ENCODE peak calls at places on chromosome 17, in eight cellular contexts. F, I, T, H, P, E, N and J are unnamed samples.

GRCh38 chr17:78822552-78822951 is 18.1 kb downstream of the USP36 start:
- DNase-seq in E (no peak), N (no peak), H (no peak), T (no peak), I (no peak), P (no peak), F (peak; percentile 57), J (no peak)

GRCh38 chr17:60971515-60972369 is 294.1 kb downstream of the BCAS3 start:
- DNase-seq in I (peak; percentile 25), P (no peak), H (peak; percentile 27), T (no peak), N (no peak), F (peak; percentile 70), E (no peak), J (no peak)

GRCh38 chr17:8244768-8245167 is 3.1 kb downstream of the CTC1 start:
- DNase-seq in N (no peak), T (no peak), E (no peak), F (no peak), P (no peak), H (no peak), I (no peak), J (no peak)

GRCh38 chr17:83183150-83183820 is 103.9 kb downstream of the METRNL start:
- DNase-seq in E (no peak), P (peak; percentile 20), T (peak; percentile 20), N (no peak), I (no peak), H (no peak), F (no peak), J (peak; percentile 15)

GRCh38 chr17:8237886-8238285 is 10.0 kb downstream of the CTC1 start:
- DNase-seq in F (no peak), T (no peak), P (no peak), E (no peak), I (no peak), N (no peak), H (no peak), J (no peak)

GRCh38 chr17:7383742-7384488 is 3.0 kb downstream of the TNK1 start:
- DNase-seq in H (peak; percentile 80), T (no peak), N (peak; percentile 32), E (no peak), I (peak; percentile 72), P (no peak), F (no peak), J (no peak)

GRCh38 chr17:19332371-19333131 is 30.0 kb downstream of the B9D1 start:
- DNase-seq in F (no peak), E (no peak), N (no peak), T (no peak), P (no peak), I (no peak), H (no peak), J (no peak)

GRCh38 chr17:58911741-58912343 is 156.2 kb downstream of the PPM1E start:
- DNase-seq in I (no peak), F (no peak), P (no peak), E (no peak), N (no peak), T (no peak), H (no peak), J (no peak)

GRCh38 chr17:81735181-81736102 is 23.4 kb downstream of the SLC25A10 start:
- DNase-seq in F (peak; percentile 52), I (no peak), N (no peak), T (peak; percentile 43), P (no peak), E (no peak), H (no peak), J (no peak)

GRCh38 chr17:82598256-82599011 is 49.8 kb downstream of the WDR45B start:
- DNase-seq in H (no peak), P (no peak), E (no peak), F (peak; percentile 27), T (no peak), I (no peak), N (no peak), J (no peak)

GRCh38 chr17:57572062-57572461 is 173.0 kb downstream of the CCDC182 start:
- DNase-seq in P (no peak), H (no peak), N (no peak), T (no peak), F (no peak), E (no peak), I (no peak), J (no peak)

GRCh38 chr17:57921342-57921741 is 33.9 kb downstream of the CUEDC1 start:
- DNase-seq in E (no peak), H (no peak), F (peak; percentile 87), I (no peak), N (peak; percentile 36), T (no peak), P (peak; percentile 83), J (no peak)

GRCh38 chr17:28554565-28554964 is 2.1 kb upstream of the UNC119 start:
- DNase-seq in H (no peak), I (no peak), N (no peak), T (no peak), F (peak; percentile 11), P (no peak), E (no peak), J (no peak)

GRCh38 chr17:59786536-59787319 is 79.3 kb downstream of the VMP1 start:
- DNase-seq in H (peak; percentile 61), I (peak; percentile 68), P (no peak), T (peak; percentile 85), N (no peak), E (peak; percentile 84), F (peak; percentile 100), J (no peak)

GRCh38 chr17:37050905-37051304 is 102.2 kb downstream of the AATF start:
- DNase-seq in N (no peak), I (no peak), H (no peak), P (no peak), F (peak; percentile 7), E (no peak), T (no peak), J (no peak)

GRCh38 chr17:28712037-28712704 is 483 bp upstream of the PROCA1 start:
- DNase-seq in T (no peak), E (peak; percentile 47), I (peak; percentile 27), F (no peak), H (peak; percentile 55), P (no peak), N (peak; percentile 63), J (no peak)

GRCh38 chr17:40287494-40288369 is at the start of gene CDC6:
- DNase-seq in N (peak; percentile 98), E (peak; percentile 99), I (peak; percentile 100), P (peak; percentile 99), F (peak; percentile 99), T (peak; percentile 100), H (peak; percentile 97), J (peak; percentile 100)

GRCh38 chr17:81256616-81257015 is 17.5 kb downstream of the NDUFAF8 start:
- DNase-seq in P (no peak), H (no peak), E (no peak), F (peak; percentile 80), N (no peak), I (no peak), T (no peak), J (no peak)

GRCh38 chr17:28988475-28988874 is 17.4 kb downstream of the SEZ6 start:
- DNase-seq in F (no peak), E (no peak), H (no peak), T (no peak), P (no peak), I (no peak), N (no peak), J (no peak)

GRCh38 chr17:45265823-45266222 is 3.9 kb upstream of the SPATA32 start:
- DNase-seq in F (peak; percentile 93), N (no peak), P (no peak), I (no peak), H (no peak), T (no peak), E (no peak), J (no peak)

GRCh38 chr17:79272666-79273219 is 198.1 kb downstream of the ENGASE start:
- DNase-seq in P (no peak), E (peak; percentile 31), F (no peak), T (no peak), H (no peak), N (no peak), I (no peak), J (no peak)

GRCh38 chr17:73291260-73291801 is 20.5 kb downstream of the CDC42EP4 start:
- DNase-seq in H (no peak), I (no peak), T (peak; percentile 80), N (peak; percentile 66), F (peak; percentile 90), E (no peak), P (peak; percentile 91), J (peak; percentile 95)

GRCh38 chr17:20922128-20922670 is 120.6 kb downstream of the USP22 start:
- DNase-seq in T (no peak), F (peak; percentile 75), H (no peak), P (no peak), I (no peak), E (no peak), N (peak; percentile 38), J (no peak)

DNA sequence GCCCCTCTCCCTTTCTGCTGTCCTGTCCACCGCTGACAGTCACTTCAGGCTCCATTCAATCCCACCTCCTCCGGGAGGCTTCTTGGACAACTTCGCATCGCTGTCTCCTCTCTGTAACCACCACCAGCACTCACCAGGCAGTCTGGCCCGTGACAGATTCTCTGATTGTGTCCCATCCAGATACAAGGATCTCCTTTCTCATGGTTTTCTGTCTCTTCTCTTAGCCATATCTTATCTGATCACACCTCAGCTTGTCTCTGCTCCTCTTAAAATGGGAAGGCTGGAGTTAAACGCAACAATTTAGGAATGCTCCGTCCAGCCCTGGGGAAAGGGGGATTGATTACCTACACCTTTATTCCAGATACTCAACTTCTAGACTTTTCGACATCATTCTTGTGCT is 56.9 kb upstream of the ARHGAP44 start:
- DNase-seq in I (no peak), E (no peak), P (no peak), N (no peak), H (no peak), T (no peak), F (no peak), J (no peak)
- TF ChIP-seq CTCF in I (no peak), E (no peak), P (no peak), N (no peak), H (no peak), T (no peak), F (no peak), J (no peak)

DNA sequence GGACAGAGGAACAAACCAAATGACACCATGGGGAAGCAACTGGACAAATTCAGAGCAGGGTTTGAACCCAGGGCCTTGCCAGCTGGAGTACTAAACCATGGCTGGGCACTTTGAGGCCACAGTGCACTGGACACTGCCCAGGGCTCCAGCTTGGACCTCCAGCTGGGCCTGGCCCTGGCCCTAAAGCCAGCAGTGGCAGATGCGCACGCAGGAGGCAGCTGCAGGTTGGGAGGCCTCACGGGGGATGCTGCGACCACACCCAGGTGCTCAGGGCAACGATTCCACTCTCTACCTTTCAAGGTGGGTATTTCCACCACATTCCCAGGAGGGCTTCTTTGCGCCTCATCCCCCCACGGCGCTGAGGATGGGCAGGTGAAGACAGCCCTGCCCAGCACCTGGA is 28.9 kb downstream of the WNT3 start:
- DNase-seq in I (no peak), N (no peak), F (no peak), H (no peak), E (no peak), P (no peak), T (no peak), J (no peak)
- H3K4me3 ChIP-seq in I (no peak overlapping the region), N (no peak overlapping the region), F (no peak overlapping the region), H (no peak overlapping the region), E (no peak overlapping the region), P (no peak overlapping the region), T (no peak overlapping the region), J (no peak overlapping the region)

GRCh38 chr17:75758131-75758905 is 6.7 kb downstream of the GALK1 start:
- DNase-seq in E (no peak), N (no peak), I (no peak), F (no peak), T (no peak), H (no peak), P (no peak), J (no peak)
- TF ChIP-seq CTCF in E (no peak), N (peak; percentile 21), I (peak; percentile 71), F (peak; percentile 23), T (no peak), H (no peak), P (no peak), J (no peak)

GRCh38 chr17:50272711-50273653 is 1.3 kb upstream of the TMEM92 start:
- DNase-seq in I (peak; percentile 48), H (peak; percentile 68), P (peak; percentile 81), E (peak; percentile 38), T (no peak), N (peak; percentile 58), F (peak; percentile 71), J (peak; percentile 91)
- H3K4me3 ChIP-seq in I (peak overlapping the region; percentile 41), H (no peak overlapping the region), P (peak overlapping the region; percentile 67), E (peak overlapping the region; percentile 45), T (peak overlapping the region; percentile 31), N (peak overlapping the region; percentile 70), F (peak overlapping the region; percentile 69), J (peak overlapping the region; percentile 30)